ENCODE peak calls at places on chromosomes 2 and 18, in nine cellular contexts. Q, I, H, K, B, P, W, F and C are unnamed samples.

GRCh38 chr2:138827426-138828054 is 47.4 kb upstream of the NXPH2 start:
- DNase-seq in Q (no peak), I (no peak), H (no peak), K (no peak), B (no peak), P (no peak), W (no peak), F (peak), C (no peak)

GRCh38 chr18:73283032-73283431 is 415.2 kb upstream of the NETO1 start:
- DNase-seq in Q (no peak), I (no peak), H (no peak), K (no peak), B (no peak), P (no peak), W (no peak), F (no peak), C (no peak)

GRCh38 chr2:235836416-235837042 is 331.7 kb downstream of the GBX2 start:
- DNase-seq in Q (no peak), I (no peak), H (no peak), K (no peak), B (no peak), P (no peak), W (no peak), F (no peak), C (no peak)

GRCh38 chr2:96116879-96117533 is 635 bp upstream of the ADRA2B start:
- DNase-seq in Q (no peak), I (peak), H (peak), K (no peak), B (peak), P (peak), W (peak), F (no peak), C (no peak)

GRCh38 chr18:33440011-33440383 is 524 bp downstream of the CCDC178 start:
- DNase-seq in Q (peak), I (no peak), H (peak), K (no peak), B (peak), P (peak), W (peak), F (peak), C (no peak)

GRCh38 chr2:240209493-240209892 is 69.0 kb upstream of the OTOS start:
- DNase-seq in Q (no peak), I (no peak), H (no peak), K (no peak), B (peak), P (no peak), W (no peak), F (peak), C (no peak)

GRCh38 chr2:170848587-170848986 is 31.9 kb downstream of the GAD1 start:
- DNase-seq in Q (no peak), I (no peak), H (no peak), K (no peak), B (no peak), P (no peak), W (no peak), F (no peak), C (no peak)

GRCh38 chr2:72326759-72327158 is 179.1 kb upstream of the CYP26B1 start:
- DNase-seq in Q (no peak), I (no peak), H (no peak), K (no peak), B (no peak), P (no peak), W (no peak), F (no peak), C (no peak)

GRCh38 chr18:62486290-62486964 is 36.4 kb upstream of the ZCCHC2 start:
- DNase-seq in Q (no peak), I (no peak), H (no peak), K (no peak), B (no peak), P (no peak), W (peak), F (no peak), C (no peak)

GRCh38 chr18:35355140-35355618 is 11.0 kb upstream of the ZNF24 start:
- DNase-seq in Q (peak), I (peak), H (peak), K (peak), B (peak), P (peak), W (peak), F (peak), C (peak)

GRCh38 chr2:12399244-12399643 is 317.5 kb upstream of the TRIB2 start:
- DNase-seq in Q (no peak), I (no peak), H (no peak), K (no peak), B (no peak), P (no peak), W (no peak), F (no peak), C (no peak)

GRCh38 chr2:8324164-8324848 is 357.6 kb upstream of the ID2 start:
- DNase-seq in Q (no peak), I (no peak), H (no peak), K (no peak), B (no peak), P (no peak), W (no peak), F (no peak), C (no peak)

GRCh38 chr2:179938026-179938425 is 69.1 kb downstream of the CWC22 start:
- DNase-seq in Q (no peak), I (no peak), H (no peak), K (no peak), B (no peak), P (no peak), W (no peak), F (no peak), C (no peak)

GRCh38 chr2:188142636-188143035 is 149.0 kb upstream of the GULP1 start:
- DNase-seq in Q (no peak), I (no peak), H (no peak), K (no peak), B (no peak), P (no peak), W (no peak), F (no peak), C (no peak)
- H3K27ac ChIP-seq in Q (no peak), I (no peak), H (no peak), K (no peak), B (no peak), P (no peak), W (no peak), F (no peak), C (no peak)

GRCh38 chr2:211879323-211879722 is 659.3 kb downstream of the ERBB4 start:
- DNase-seq in Q (no peak), I (no peak), H (no peak), K (no peak), B (no peak), P (no peak), W (no peak), F (no peak), C (no peak)

GRCh38 chr2:211881449-211881848 is 657.2 kb downstream of the ERBB4 start:
- DNase-seq in Q (no peak), I (no peak), H (no peak), K (no peak), B (no peak), P (no peak), W (no peak), F (no peak), C (no peak)

GRCh38 chr2:211875488-211875887 is 663.1 kb downstream of the ERBB4 start:
- DNase-seq in Q (no peak), I (no peak), H (no peak), K (no peak), B (no peak), P (no peak), W (no peak), F (no peak), C (no peak)

GRCh38 chr2:211877061-211877460 is 661.5 kb downstream of the ERBB4 start:
- DNase-seq in Q (no peak), I (no peak), H (no peak), K (no peak), B (no peak), P (no peak), W (no peak), F (no peak), C (no peak)
- H3K27ac ChIP-seq in Q (no peak), I (no peak), H (no peak), K (no peak), B (no peak), P (no peak), W (no peak), F (no peak), C (no peak)

GRCh38 chr2:224969633-224970292 is 72.5 kb downstream of the DOCK10 start:
- DNase-seq in Q (no peak), I (no peak), H (no peak), K (no peak), B (no peak), P (no peak), W (no peak), F (no peak), C (no peak)

GRCh38 chr2:224976629-224977525 is 65.4 kb downstream of the DOCK10 start:
- DNase-seq in Q (no peak), I (no peak), H (no peak), K (no peak), B (no peak), P (no peak), W (no peak), F (no peak), C (no peak)

GRCh38 chr2:224971214-224971613 is 71.1 kb downstream of the DOCK10 start:
- DNase-seq in Q (no peak), I (peak), H (no peak), K (no peak), B (peak), P (no peak), W (peak), F (no peak), C (no peak)

GRCh38 chr2:224970311-224970710 is 72.0 kb downstream of the DOCK10 start:
- DNase-seq in Q (no peak), I (no peak), H (no peak), K (no peak), B (no peak), P (no peak), W (no peak), F (no peak), C (no peak)

DNA sequence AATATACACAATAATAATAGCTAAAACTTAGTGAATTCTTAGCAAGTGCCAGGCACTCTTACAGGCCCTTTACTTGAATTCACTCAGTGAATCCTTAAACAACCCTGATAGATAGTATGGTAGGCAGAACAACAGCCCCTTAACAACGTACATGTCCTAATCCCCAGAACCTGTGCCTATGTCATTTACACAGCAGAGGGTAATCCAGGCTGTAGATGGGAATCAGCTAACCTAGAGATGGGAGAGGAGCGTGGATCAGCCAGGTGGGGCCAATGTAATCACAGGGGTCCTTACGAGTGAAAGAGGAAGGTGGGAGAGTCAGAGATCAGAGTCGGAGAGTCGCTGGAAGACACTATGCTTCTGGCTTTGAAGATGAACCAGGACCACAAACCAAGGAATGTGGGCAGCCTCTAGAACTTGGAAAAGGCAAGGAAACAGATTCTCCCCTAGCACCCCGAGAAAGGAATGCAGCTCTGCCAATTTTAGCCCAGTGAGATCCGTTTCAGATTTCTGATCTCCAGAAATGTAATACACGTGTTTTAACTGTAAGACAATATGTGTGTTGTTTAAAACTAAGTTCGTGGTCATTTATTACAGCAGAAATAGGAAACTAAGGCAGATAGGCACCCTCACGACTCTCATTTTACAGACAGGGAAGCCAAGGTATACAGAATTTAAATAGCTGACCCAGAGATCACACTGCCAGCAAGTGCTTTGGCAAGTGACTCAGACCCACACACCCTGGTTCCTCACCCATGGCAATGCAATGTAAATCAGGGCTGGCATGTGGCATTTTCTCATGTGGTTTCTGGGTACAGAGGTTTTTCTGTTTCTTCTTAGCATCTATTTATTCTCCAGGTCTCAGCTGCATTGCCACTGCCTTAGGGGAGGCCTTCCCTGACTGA is 68.9 kb downstream of the DOCK10 start:
- DNase-seq in Q (no peak), I (no peak), H (no peak), K (no peak), B (no peak), P (no peak), W (peak), F (no peak), C (no peak)
- H3K27ac ChIP-seq in Q (peak), I (no peak), H (no peak), K (peak), B (peak), P (no peak), W (peak), F (no peak), C (no peak)

GRCh38 chr18:13176847-13177246 is 41.7 kb upstream of the LDLRAD4 start:
- DNase-seq in Q (no peak), I (no peak), H (no peak), K (no peak), B (no peak), P (no peak), W (peak), F (no peak), C (no peak)
- H3K27ac ChIP-seq in Q (no peak), I (no peak), H (no peak), K (no peak), B (peak), P (no peak), W (peak), F (no peak), C (no peak)

DNA sequence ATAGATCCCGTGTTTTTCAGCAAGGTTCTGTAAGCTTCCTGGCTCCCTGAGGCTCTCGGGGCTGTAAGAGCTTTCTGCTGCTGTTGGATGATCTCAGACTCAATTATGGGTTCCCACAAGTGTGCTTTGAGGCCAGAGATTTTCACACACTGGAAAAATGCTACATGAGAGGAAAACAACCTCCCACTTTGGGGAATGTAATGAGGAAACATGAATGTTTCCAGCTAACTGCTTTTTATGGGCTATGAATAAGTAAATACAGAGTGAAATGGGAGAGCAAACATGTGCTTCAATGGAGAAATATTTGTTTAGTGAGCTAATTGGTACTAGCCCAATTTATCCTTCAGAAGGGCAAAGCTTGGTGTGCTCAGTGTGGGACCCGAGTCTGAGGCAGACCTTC is 249.0 kb downstream of the RDH14 start:
- DNase-seq in Q (no peak), I (no peak), H (no peak), K (no peak), B (no peak), P (peak), W (no peak), F (no peak), C (no peak)
- H3K27ac ChIP-seq in Q (no peak), I (peak), H (no peak), K (no peak), B (no peak), P (no peak), W (no peak), F (peak), C (peak)

GRCh38 chr2:191635333-191636234 is 42.4 kb upstream of the NABP1 start:
- DNase-seq in Q (no peak), I (no peak), H (no peak), K (no peak), B (no peak), P (no peak), W (no peak), F (no peak), C (no peak)
- H3K27ac ChIP-seq in Q (no peak), I (no peak), H (no peak), K (no peak), B (no peak), P (no peak), W (no peak), F (no peak), C (no peak)

GRCh38 chr2:105815401-105815800 is 70.7 kb downstream of the NCK2 start:
- DNase-seq in Q (no peak), I (no peak), H (no peak), K (no peak), B (no peak), P (no peak), W (no peak), F (no peak), C (no peak)
- H3K27ac ChIP-seq in Q (no peak), I (no peak), H (no peak), K (no peak), B (no peak), P (no peak), W (no peak), F (peak), C (no peak)